ENCODE peak calls at places on chromosomes 1 and 21, in four cellular contexts. One of them, this sample, is unnamed.

GRCh38 chr1:37561794-37562132 is 5.0 kb downstream of the DNALI1 start:
- DNase-seq in K562: peak; percentile 62
- DNase-seq in IMR-90: peak; percentile 22
- DNase-seq in GM12878: no peak
- DNase-seq in this sample: peak; percentile 15

GRCh38 chr1:3050603-3051002 is 18.4 kb upstream of the PRDM16 start:
- DNase-seq in IMR-90: no peak
- DNase-seq in GM12878: no peak
- DNase-seq in K562: no peak
- DNase-seq in this sample: no peak

GRCh38 chr1:33726274-33726804 is 137.5 kb upstream of the HMGB4 start:
- DNase-seq in GM12878: no peak
- DNase-seq in K562: no peak
- DNase-seq in IMR-90: no peak
- DNase-seq in this sample: no peak

GRCh38 chr1:239719642-239720258 is 333.4 kb downstream of the CHRM3 start:
- DNase-seq in K562: no peak
- DNase-seq in IMR-90: no peak
- DNase-seq in GM12878: no peak
- DNase-seq in this sample: no peak

GRCh38 chr21:44618909-44619308 is 7.0 kb downstream of the KRTAP10-8 start:
- DNase-seq in IMR-90: no peak
- DNase-seq in GM12878: no peak
- DNase-seq in K562: no peak
- DNase-seq in this sample: no peak

GRCh38 chr1:23592209-23592905 is 33.1 kb upstream of the ID3 start:
- DNase-seq in GM12878: no peak
- DNase-seq in IMR-90: no peak
- DNase-seq in K562: no peak
- DNase-seq in this sample: no peak

GRCh38 chr1:171116676-171117075 is 26.0 kb downstream of the FMO3 start:
- DNase-seq in K562: no peak
- DNase-seq in GM12878: no peak
- DNase-seq in IMR-90: peak; percentile 42
- DNase-seq in this sample: no peak

GRCh38 chr1:185499986-185500626 is 183.1 kb upstream of the IVNS1ABP start:
- DNase-seq in GM12878: no peak
- DNase-seq in IMR-90: peak; percentile 96
- DNase-seq in K562: no peak
- DNase-seq in this sample: peak; percentile 67

GRCh38 chr1:65175171-65176070 is 27.4 kb downstream of the AK4 start:
- DNase-seq in IMR-90: peak; percentile 36
- DNase-seq in K562: no peak
- DNase-seq in GM12878: no peak
- DNase-seq in this sample: no peak

GRCh38 chr1:64686828-64687724 is 57.8 kb upstream of the RAVER2 start:
- DNase-seq in IMR-90: peak; percentile 65
- DNase-seq in GM12878: no peak
- DNase-seq in K562: peak; percentile 66
- DNase-seq in this sample: peak; percentile 88

GRCh38 chr1:234170622-234171021 is 202.6 kb upstream of the COA6 start:
- DNase-seq in GM12878: no peak
- DNase-seq in K562: no peak
- DNase-seq in IMR-90: no peak
- DNase-seq in this sample: no peak

GRCh38 chr1:179127163-179127895 is 45.5 kb downstream of the TOR3A start:
- DNase-seq in K562: no peak
- DNase-seq in GM12878: no peak
- DNase-seq in IMR-90: peak; percentile 55
- DNase-seq in this sample: peak; percentile 77

GRCh38 chr1:85884372-85885035 is 176.3 kb upstream of the ZNHIT6 start:
- DNase-seq in GM12878: no peak
- DNase-seq in IMR-90: peak; percentile 48
- DNase-seq in K562: no peak
- DNase-seq in this sample: peak; percentile 31

GRCh38 chr1:54679706-54680105 is 36.0 kb upstream of the TTC4 start:
- DNase-seq in GM12878: no peak
- DNase-seq in IMR-90: no peak
- DNase-seq in K562: no peak
- DNase-seq in this sample: no peak

GRCh38 chr1:156706647-156707008 is 1.2 kb upstream of the CRABP2 start:
- DNase-seq in GM12878: no peak
- DNase-seq in IMR-90: no peak
- DNase-seq in K562: peak; percentile 51
- DNase-seq in this sample: no peak

GRCh38 chr1:156709031-156709430 is 3.6 kb upstream of the CRABP2 start:
- DNase-seq in GM12878: no peak
- DNase-seq in K562: no peak
- DNase-seq in IMR-90: no peak
- DNase-seq in this sample: no peak

GRCh38 chr1:156707027-156707426 is 1.6 kb upstream of the CRABP2 start:
- DNase-seq in IMR-90: no peak
- DNase-seq in K562: no peak
- DNase-seq in GM12878: no peak
- DNase-seq in this sample: no peak

GRCh38 chr1:156708245-156708661 is 2.9 kb upstream of the CRABP2 start:
- DNase-seq in IMR-90: no peak
- DNase-seq in GM12878: no peak
- DNase-seq in K562: no peak
- DNase-seq in this sample: no peak

GRCh38 chr1:156707486-156708244 is 2.3 kb upstream of the CRABP2 start:
- DNase-seq in IMR-90: peak; percentile 51
- DNase-seq in K562: no peak
- DNase-seq in GM12878: no peak
- DNase-seq in this sample: no peak
- H3K4me1 ChIP-seq in IMR-90: peaks cover 51% of the 10 kb centered on the region
- H3K4me1 ChIP-seq in K562: peaks cover 7% of the 10 kb centered on the region
- H3K4me1 ChIP-seq in GM12878: peaks cover 6% of the 10 kb centered on the region
- H3K4me1 ChIP-seq in this sample: peaks cover 19% of the 10 kb centered on the region

GRCh38 chr1:67134692-67135091 is at the start of gene C1orf141:
- DNase-seq in K562: no peak
- DNase-seq in IMR-90: no peak
- DNase-seq in GM12878: no peak
- DNase-seq in this sample: peak; percentile 7
- TF ChIP-seq FOS in K562: no peak
- TF ChIP-seq FOS in IMR-90: no peak
- TF ChIP-seq FOS in GM12878: no peak
- TF ChIP-seq FOS in this sample: no peak

GRCh38 chr1:10507111-10507879 is 32.5 kb downstream of the PEX14 start:
- DNase-seq in K562: peak; percentile 67
- DNase-seq in GM12878: no peak
- DNase-seq in IMR-90: peak; percentile 83
- DNase-seq in this sample: peak; percentile 49
- H3K4me1 ChIP-seq in K562: peaks cover 30% of the 10 kb centered on the region
- H3K4me1 ChIP-seq in GM12878: peaks cover 27% of the 10 kb centered on the region
- H3K4me1 ChIP-seq in IMR-90: peaks cover 21% of the 10 kb centered on the region
- H3K4me1 ChIP-seq in this sample: peaks cover 28% of the 10 kb centered on the region

DNA sequence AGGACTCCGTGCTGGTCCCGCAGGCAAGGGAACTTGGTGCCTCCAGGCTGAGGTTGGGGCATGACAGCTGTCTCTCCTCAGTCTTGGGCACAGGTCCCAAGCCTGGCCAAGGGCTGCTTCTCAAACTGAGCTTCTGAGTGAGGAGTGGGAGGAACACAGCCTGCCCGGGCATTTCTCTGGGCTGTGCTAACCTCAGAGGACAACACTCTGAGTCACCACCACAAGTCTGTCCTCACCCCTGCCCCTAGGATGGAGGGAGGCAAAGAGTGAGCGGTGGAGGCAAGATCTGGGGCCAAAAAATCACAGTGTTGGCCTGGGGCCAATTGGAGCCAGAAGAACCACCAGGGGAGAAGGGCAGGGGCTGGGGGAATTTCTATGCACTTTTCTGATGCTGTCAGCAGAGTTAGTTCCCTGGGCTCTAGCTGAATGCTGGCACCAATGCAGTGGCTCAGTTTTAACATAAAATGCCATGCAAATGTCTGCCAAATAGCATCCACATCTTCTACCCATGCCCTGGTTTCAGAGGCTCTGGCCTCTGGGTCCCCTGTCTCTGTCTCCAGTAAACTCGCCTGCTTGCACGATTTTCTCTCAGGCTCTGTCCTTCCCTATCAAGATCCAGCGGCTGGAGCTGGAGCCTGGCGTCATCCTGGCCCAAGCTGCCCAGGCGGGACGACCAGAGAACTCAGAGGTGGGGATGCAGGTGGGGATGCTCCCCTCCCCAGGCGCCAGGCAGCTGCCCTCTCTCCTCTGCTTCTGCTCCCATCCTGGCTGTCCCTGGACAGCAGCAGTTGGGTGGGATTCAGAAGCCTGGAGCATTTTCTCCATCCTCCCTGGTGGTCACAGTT is 11.0 kb upstream of the CDK18 start:
- DNase-seq in IMR-90: peak; percentile 56
- DNase-seq in GM12878: no peak
- DNase-seq in K562: no peak
- DNase-seq in this sample: no peak
- TF ChIP-seq FOS in IMR-90: peak; percentile 34
- TF ChIP-seq FOS in GM12878: no peak
- TF ChIP-seq FOS in K562: no peak
- TF ChIP-seq FOS in this sample: no peak

GRCh38 chr1:81484284-81484683 is 316.4 kb upstream of the ADGRL2 start:
- DNase-seq in IMR-90: no peak
- DNase-seq in GM12878: no peak
- DNase-seq in K562: no peak
- DNase-seq in this sample: no peak
- H3K4me1 ChIP-seq in IMR-90: no peaks in the 10 kb centered on the region
- H3K4me1 ChIP-seq in GM12878: no peaks in the 10 kb centered on the region
- H3K4me1 ChIP-seq in K562: no peaks in the 10 kb centered on the region
- H3K4me1 ChIP-seq in this sample: no peaks in the 10 kb centered on the region

GRCh38 chr1:62391369-62391971 is 45.4 kb upstream of the USP1 start:
- DNase-seq in IMR-90: no peak
- DNase-seq in K562: peak; percentile 54
- DNase-seq in GM12878: no peak
- DNase-seq in this sample: peak; percentile 5
- TF ChIP-seq FOS in IMR-90: no peak
- TF ChIP-seq FOS in K562: no peak
- TF ChIP-seq FOS in GM12878: no peak
- TF ChIP-seq FOS in this sample: no peak

GRCh38 chr1:11855430-11855829 is 3.3 kb downstream of the NPPB start:
- DNase-seq in IMR-90: no peak
- DNase-seq in K562: no peak
- DNase-seq in GM12878: no peak
- DNase-seq in this sample: no peak
- H3K4me1 ChIP-seq in IMR-90: peaks cover 1% of the 10 kb centered on the region
- H3K4me1 ChIP-seq in K562: peaks cover 6% of the 10 kb centered on the region
- H3K4me1 ChIP-seq in GM12878: no peaks in the 10 kb centered on the region
- H3K4me1 ChIP-seq in this sample: no peaks in the 10 kb centered on the region

This sample was measured in endothelial cell of umbilical vein.